ENCODE peak calls at places on chromosomes 7 and 10, in four cellular contexts. One of them, this sample, is unnamed.

GRCh38 chr7:1096156-1097119 is 8.5 kb downstream of the GPER1 start:
- DNase-seq in K562: no peak
- DNase-seq in H1: no peak
- DNase-seq in GM12891: no peak
- DNase-seq in this sample: no peak

GRCh38 chr7:38632411-38632810 is 1.2 kb upstream of the AMPH start:
- DNase-seq in H1: no peak
- DNase-seq in GM12891: no peak
- DNase-seq in K562: no peak
- DNase-seq in this sample: no peak

GRCh38 chr10:61166065-61166464 is 222.1 kb upstream of the RHOBTB1 start:
- DNase-seq in GM12891: no peak
- DNase-seq in K562: no peak
- DNase-seq in H1: no peak
- DNase-seq in this sample: no peak

GRCh38 chr10:77392851-77393250 is 244.8 kb downstream of the KCNMA1 start:
- DNase-seq in K562: no peak
- DNase-seq in H1: no peak
- DNase-seq in GM12891: no peak
- DNase-seq in this sample: no peak

GRCh38 chr10:93916257-93917063 is 22.7 kb downstream of the SLC35G1 start:
- DNase-seq in GM12891: no peak
- DNase-seq in K562: no peak
- DNase-seq in H1: no peak
- DNase-seq in this sample: no peak

GRCh38 chr10:87865201-87866025 is 2.0 kb downstream of the PTEN start:
- DNase-seq in K562: no peak
- DNase-seq in GM12891: no peak
- DNase-seq in H1: no peak
- DNase-seq in this sample: no peak

GRCh38 chr10:7891634-7892033 is 73.3 kb downstream of the TAF3 start:
- DNase-seq in H1: no peak
- DNase-seq in K562: no peak
- DNase-seq in GM12891: no peak
- DNase-seq in this sample: no peak

GRCh38 chr10:32454148-32454547 is 8.2 kb downstream of the CCDC7 start:
- DNase-seq in H1: no peak
- DNase-seq in K562: no peak
- DNase-seq in GM12891: no peak
- DNase-seq in this sample: no peak

GRCh38 chr10:86048571-86048970 is 318.0 kb downstream of the GRID1 start:
- DNase-seq in K562: no peak
- DNase-seq in GM12891: no peak
- DNase-seq in H1: no peak
- DNase-seq in this sample: no peak

GRCh38 chr10:24993237-24993958 is 22.6 kb downstream of the ENKUR start:
- DNase-seq in H1: no peak
- DNase-seq in GM12891: no peak
- DNase-seq in K562: no peak
- DNase-seq in this sample: no peak

GRCh38 chr7:99562832-99563231 is 4.4 kb downstream of the ZNF655 start:
- DNase-seq in H1: no peak
- DNase-seq in K562: peak; percentile 87
- DNase-seq in GM12891: no peak
- DNase-seq in this sample: no peak

GRCh38 chr10:28685717-28686116 is 8.4 kb downstream of the BAMBI start:
- DNase-seq in K562: no peak
- DNase-seq in H1: no peak
- DNase-seq in GM12891: no peak
- DNase-seq in this sample: no peak

GRCh38 chr10:3886666-3887251 is 101.8 kb upstream of the KLF6 start:
- DNase-seq in GM12891: no peak
- DNase-seq in H1: no peak
- DNase-seq in K562: no peak
- DNase-seq in this sample: no peak

GRCh38 chr7:116219288-116219687 is 8.9 kb downstream of the TES start:
- DNase-seq in GM12891: no peak
- DNase-seq in H1: no peak
- DNase-seq in K562: no peak
- DNase-seq in this sample: no peak

GRCh38 chr10:49627031-49627430 is 13.2 kb downstream of the CHAT start:
- DNase-seq in K562: no peak
- DNase-seq in H1: no peak
- DNase-seq in GM12891: no peak
- DNase-seq in this sample: no peak

GRCh38 chr10:14259696-14260595 is 70.8 kb downstream of the FRMD4A start:
- DNase-seq in GM12891: no peak
- DNase-seq in K562: no peak
- DNase-seq in H1: no peak
- DNase-seq in this sample: no peak

GRCh38 chr7:102064361-102065025 is 222.2 kb upstream of the SH2B2 start:
- DNase-seq in K562: peak; percentile 36
- DNase-seq in GM12891: no peak
- DNase-seq in H1: no peak
- DNase-seq in this sample: no peak

GRCh38 chr10:67306588-67307205 is 380.9 kb downstream of the LRRTM3 start:
- DNase-seq in K562: peak; percentile 34
- DNase-seq in GM12891: peak; percentile 11
- DNase-seq in H1: no peak
- DNase-seq in this sample: peak; percentile 5

GRCh38 chr10:72162978-72163377 is 52.8 kb upstream of the ANAPC16 start:
- DNase-seq in K562: no peak
- DNase-seq in GM12891: no peak
- DNase-seq in H1: no peak
- DNase-seq in this sample: no peak

GRCh38 chr7:30678805-30679204 is 3.5 kb downstream of the CRHR2 start:
- DNase-seq in K562: no peak
- DNase-seq in H1: no peak
- DNase-seq in GM12891: no peak
- DNase-seq in this sample: no peak

GRCh38 chr10:48306870-48307531 is 524 bp downstream of the MAPK8 start:
- DNase-seq in H1: peak; percentile 56
- DNase-seq in K562: peak; percentile 88
- DNase-seq in GM12891: peak; percentile 53
- DNase-seq in this sample: no peak

GRCh38 chr7:21300692-21301091 is 127.2 kb upstream of the SP4 start:
- DNase-seq in K562: peak; percentile 30
- DNase-seq in H1: no peak
- DNase-seq in GM12891: no peak
- DNase-seq in this sample: no peak

GRCh38 chr7:29565634-29565981 is 2.0 kb downstream of the PRR15 start:
- DNase-seq in GM12891: no peak
- DNase-seq in K562: no peak
- DNase-seq in H1: no peak
- DNase-seq in this sample: no peak

GRCh38 chr7:34453150-34453549 is 204.9 kb upstream of the NPSR1 start:
- DNase-seq in GM12891: no peak
- DNase-seq in K562: no peak
- DNase-seq in H1: no peak
- DNase-seq in this sample: no peak

GRCh38 chr7:116173051-116174028 is 37.0 kb upstream of the TES start:
- DNase-seq in K562: peak; percentile 43
- DNase-seq in GM12891: no peak
- DNase-seq in H1: no peak
- DNase-seq in this sample: no peak

GRCh38 chr7:142496545-142496991 is 238.7 kb upstream of the PRSS58 start:
- DNase-seq in H1: no peak
- DNase-seq in GM12891: peak; percentile 14
- DNase-seq in K562: peak; percentile 49
- DNase-seq in this sample: no peak

GRCh38 chr7:2432910-2433712 is 29.7 kb downstream of the CHST12 start:
- DNase-seq in H1: no peak
- DNase-seq in GM12891: no peak
- DNase-seq in K562: no peak
- DNase-seq in this sample: no peak

GRCh38 chr7:99092064-99092720 is 51.7 kb downstream of the SMURF1 start:
- DNase-seq in H1: no peak
- DNase-seq in GM12891: no peak
- DNase-seq in K562: no peak
- DNase-seq in this sample: no peak

GRCh38 chr7:46208635-46209525 is 287.8 kb upstream of the IGFBP3 start:
- DNase-seq in GM12891: no peak
- DNase-seq in K562: no peak
- DNase-seq in H1: peak; percentile 37
- DNase-seq in this sample: no peak

GRCh38 chr10:71766717-71767419 is 6.5 kb downstream of the VSIR start:
- DNase-seq in H1: no peak
- DNase-seq in K562: peak; percentile 48
- DNase-seq in GM12891: no peak
- DNase-seq in this sample: no peak

GRCh38 chr10:3946234-3947229 is 161.5 kb upstream of the KLF6 start:
- DNase-seq in GM12891: no peak
- DNase-seq in H1: no peak
- DNase-seq in K562: no peak
- DNase-seq in this sample: no peak

GRCh38 chr10:22638863-22639262 is 75.5 kb downstream of the PIP4K2A start:
- DNase-seq in K562: no peak
- DNase-seq in GM12891: no peak
- DNase-seq in H1: no peak
- DNase-seq in this sample: no peak

GRCh38 chr10:132612571-132613504 is 75.3 kb downstream of the INPP5A start:
- DNase-seq in GM12891: no peak
- DNase-seq in H1: no peak
- DNase-seq in K562: no peak
- DNase-seq in this sample: peak; percentile 13

GRCh38 chr7:11212816-11213215 is 239.1 kb downstream of the PHF14 start:
- DNase-seq in K562: no peak
- DNase-seq in H1: no peak
- DNase-seq in GM12891: no peak
- DNase-seq in this sample: no peak
- TF ChIP-seq TAF1 in K562: no peak
- TF ChIP-seq TAF1 in H1: no peak
- TF ChIP-seq TAF1 in GM12891: no peak
- TF ChIP-seq TAF1 in this sample: no peak

GRCh38 chr10:69451784-69452251 is 553 bp downstream of the TSPAN15 start:
- DNase-seq in K562: no peak
- DNase-seq in GM12891: no peak
- DNase-seq in H1: peak; percentile 79
- DNase-seq in this sample: no peak

GRCh38 chr10:69453759-69454158 is 2.5 kb downstream of the TSPAN15 start:
- DNase-seq in K562: no peak
- DNase-seq in H1: no peak
- DNase-seq in GM12891: no peak
- DNase-seq in this sample: no peak

GRCh38 chr10:69452676-69453415 is 1.6 kb downstream of the TSPAN15 start:
- DNase-seq in H1: no peak
- DNase-seq in K562: no peak
- DNase-seq in GM12891: no peak
- DNase-seq in this sample: no peak

GRCh38 chr10:69449841-69450240 is 1.4 kb upstream of the TSPAN15 start:
- DNase-seq in GM12891: no peak
- DNase-seq in K562: peak; percentile 54
- DNase-seq in H1: peak; percentile 66
- DNase-seq in this sample: no peak

DNA sequence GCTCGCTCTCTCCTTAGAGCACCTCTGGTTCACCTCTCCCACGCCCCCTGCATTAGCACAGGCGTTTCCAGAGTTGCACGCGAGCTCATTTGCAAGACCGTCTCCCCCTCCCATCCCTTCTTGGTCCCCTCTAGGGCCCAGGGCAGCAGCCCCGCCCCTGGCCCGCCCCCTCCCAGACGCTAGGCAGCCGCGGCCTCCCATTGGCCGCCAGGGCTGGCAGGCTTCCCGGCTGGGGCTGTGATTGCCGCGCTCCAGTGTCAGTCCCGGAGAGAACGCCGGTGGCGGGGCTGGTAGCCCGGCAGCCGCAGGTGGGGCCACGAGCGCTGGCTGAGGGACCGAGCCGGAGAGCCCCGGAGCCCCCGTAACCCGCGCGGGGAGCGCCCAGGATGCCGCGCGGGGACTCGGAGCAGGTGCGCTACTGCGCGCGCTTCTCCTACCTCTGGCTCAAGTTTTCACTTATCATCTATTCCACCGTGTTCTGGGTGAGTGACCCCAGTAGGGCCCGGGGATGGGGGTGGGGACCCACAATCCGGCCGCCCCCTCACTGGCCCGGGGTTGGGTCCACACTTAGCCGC is at the start of gene TSPAN15:
- DNase-seq in H1: peak; percentile 91
- DNase-seq in GM12891: peak; percentile 84
- DNase-seq in K562: peak; percentile 87
- DNase-seq in this sample: peak; percentile 69
- TF ChIP-seq POLR2A in H1: no peak
- TF ChIP-seq POLR2A in GM12891: no peak
- TF ChIP-seq POLR2A in K562: no peak
- TF ChIP-seq POLR2A in this sample: no peak

DNA sequence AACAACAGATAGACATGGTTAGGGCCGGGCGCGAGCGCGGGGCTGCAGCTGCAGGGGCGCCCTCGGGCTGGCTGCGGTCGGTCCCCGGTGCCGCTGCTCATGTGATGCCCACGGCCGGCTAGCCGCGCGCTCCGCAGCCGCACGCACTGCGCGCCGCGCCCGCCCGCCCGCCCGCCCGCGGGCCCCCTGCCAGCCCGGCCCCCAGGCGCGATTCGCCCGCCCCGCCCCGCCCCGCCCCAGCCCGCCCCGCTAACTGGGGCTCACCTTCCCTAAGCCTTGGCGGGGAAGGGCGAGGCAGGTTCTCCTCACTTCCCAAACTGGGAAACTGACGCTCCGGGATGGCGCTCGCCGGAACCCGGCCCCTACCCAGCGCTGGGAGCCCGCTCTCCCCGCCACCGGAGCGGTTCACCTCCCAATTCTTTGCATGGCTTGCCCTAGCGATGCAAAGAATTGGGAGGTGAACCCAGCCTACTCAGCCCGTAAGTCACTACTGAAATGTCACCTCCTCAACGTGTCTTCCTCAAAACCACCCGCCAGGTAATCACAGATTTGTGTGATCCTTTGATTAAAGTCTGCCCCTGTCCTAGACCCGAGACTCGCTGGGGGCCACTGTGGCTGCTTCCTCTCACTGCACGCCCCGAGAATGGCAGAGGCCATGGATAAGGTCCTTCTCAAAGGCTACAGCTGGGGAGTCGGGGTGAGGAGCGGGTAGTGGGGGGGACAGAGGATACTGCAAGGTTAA is 162.1 kb downstream of the SH3PXD2A start:
- DNase-seq in GM12891: peak; percentile 60
- DNase-seq in K562: peak; percentile 59
- DNase-seq in H1: peak; percentile 68
- DNase-seq in this sample: peak; percentile 69
- TF ChIP-seq TAF1 in GM12891: no peak
- TF ChIP-seq TAF1 in K562: no peak
- TF ChIP-seq TAF1 in H1: no peak
- TF ChIP-seq TAF1 in this sample: no peak

GRCh38 chr10:100912609-100913469 is at the start of gene SLF2:
- DNase-seq in GM12891: peak; percentile 93
- DNase-seq in H1: peak; percentile 90
- DNase-seq in K562: peak; percentile 98
- DNase-seq in this sample: peak; percentile 94
- TF ChIP-seq POLR2A in GM12891: peak; percentile 67
- TF ChIP-seq POLR2A in H1: peak; percentile 54
- TF ChIP-seq POLR2A in K562: peak; percentile 78
- TF ChIP-seq POLR2A in this sample: peak; percentile 77